ENCODE peak calls at places on chromosomes 16 and 17, in nine cellular contexts. Y is endothelial cell; S is Right ventricle myocardium superior; F is fibroblast of pulmonary artery; L is activated CD4-positive, alpha-beta T cell treated with anti-CD3 and anti-CD28 coated beads for 24 hours; X is NCI-H1694; E is HCT116; I is pancreas; U is B cell. C is an unnamed sample.

GRCh38 chr16:85284138-85284897 is 172.0 kb upstream of the CIBAR2 start:
- DNase-seq in Y (no peak), S (no peak), F (no peak), L (no peak), X (no peak), E (no peak), I (no peak), U (no peak), C (no peak)

GRCh38 chr17:16304832-16305231 is 48.4 kb downstream of the CENPV start:
- DNase-seq in Y (peak), S (no peak), F (peak), L (no peak), X (peak), E (no peak), I (peak), U (no peak), C (no peak)

GRCh38 chr17:951388-952132 is 28.0 kb downstream of the NXN start:
- DNase-seq in Y (peak), S (no peak), F (peak), L (no peak), X (no peak), E (no peak), I (no peak), U (no peak), C (peak)

GRCh38 chr17:81470944-81471803 is 41.4 kb downstream of the ACTG1 start:
- DNase-seq in Y (no peak), S (no peak), F (no peak), L (no peak), X (no peak), E (no peak), I (no peak), U (no peak), C (no peak)

GRCh38 chr16:85557976-85558589 is 55.0 kb upstream of the GSE1 start:
- DNase-seq in Y (no peak), S (no peak), F (no peak), L (no peak), X (no peak), E (no peak), I (no peak), U (no peak), C (peak)

GRCh38 chr17:74960739-74961342 is 11.7 kb downstream of the HID1 start:
- DNase-seq in Y (peak), S (no peak), F (peak), L (peak), X (peak), E (peak), I (no peak), U (no peak), C (no peak)

GRCh38 chr16:23607740-23608139 is 11.6 kb upstream of the NDUFAB1 start:
- DNase-seq in Y (no peak), S (no peak), F (peak), L (no peak), X (no peak), E (no peak), I (no peak), U (no peak), C (no peak)

GRCh38 chr16:633336-634050 is 2.6 kb downstream of the METTL26 start:
- DNase-seq in Y (peak), S (peak), F (no peak), L (no peak), X (no peak), E (no peak), I (no peak), U (no peak), C (no peak)

GRCh38 chr16:49277386-49277742 is 4.3 kb downstream of the CBLN1 start:
- DNase-seq in Y (no peak), S (no peak), F (no peak), L (no peak), X (no peak), E (no peak), I (no peak), U (no peak), C (no peak)

GRCh38 chr16:56277040-56277439 is 85.8 kb downstream of the GNAO1 start:
- DNase-seq in Y (peak), S (no peak), F (no peak), L (no peak), X (no peak), E (no peak), I (peak), U (no peak), C (no peak)

GRCh38 chr17:76473541-76473985 is 6.2 kb downstream of the AANAT start:
- DNase-seq in Y (peak), S (no peak), F (no peak), L (no peak), X (no peak), E (no peak), I (no peak), U (no peak), C (no peak)